ENCODE peak calls at places on chromosomes 2 and 18, in nine cellular contexts. V is astrocyte; H is fibroblast of lung; G is breast epithelium; S is psoas muscle; F is A549; O is transverse colon; Z is mammary epithelial cell; B is CD4-positive, CD25-positive, alpha-beta regulatory T cell. D is an unnamed sample. For H3K4me1, the result is how much of the 10 kb centered on the place peaks cover.

GRCh38 chr2:14881663-14882327 is 249.3 kb downstream of the LRATD1 start:
- DNase-seq in H (peak), Z (no peak), F (no peak), S (no peak), B (no peak), O (no peak), G (no peak), V (no peak), D (no peak)

GRCh38 chr18:38930881-38931753 is 1365.5 kb upstream of the CELF4 start:
- DNase-seq in O (no peak), F (no peak), Z (no peak), H (no peak), G (no peak), S (no peak), V (no peak), B (no peak), D (no peak)

GRCh38 chr18:79418236-79418635 is 22.5 kb downstream of the NFATC1 start:
- DNase-seq in F (no peak), B (no peak), G (no peak), S (peak), H (no peak), V (no peak), Z (no peak), O (no peak), D (no peak)

GRCh38 chr18:74278983-74279382 is 12.8 kb downstream of the CYB5A start:
- DNase-seq in F (no peak), V (no peak), G (no peak), H (no peak), B (no peak), Z (no peak), O (no peak), S (no peak), D (no peak)

GRCh38 chr18:44712025-44712424 is 31.3 kb downstream of the SETBP1 start:
- DNase-seq in G (no peak), Z (no peak), V (no peak), F (no peak), H (no peak), O (no peak), S (no peak), B (no peak), D (no peak)

GRCh38 chr2:228771719-228772254 is 499.3 kb downstream of the PID1 start:
- DNase-seq in G (no peak), B (no peak), O (no peak), S (no peak), V (no peak), F (no peak), Z (no peak), H (peak), D (no peak)

GRCh38 chr2:48619526-48619925 is 1.9 kb downstream of the GTF2A1L start:
- DNase-seq in S (no peak), B (no peak), G (no peak), F (no peak), H (no peak), O (no peak), V (no peak), Z (no peak), D (no peak)

GRCh38 chr18:76380791-76381405 is 114.1 kb downstream of the ZNF516 start:
- DNase-seq in S (no peak), H (no peak), F (peak), B (no peak), O (no peak), Z (no peak), V (no peak), G (peak), D (no peak)

GRCh38 chr18:49029628-49030027 is 78.9 kb upstream of the SMAD7 start:
- DNase-seq in H (no peak), G (no peak), B (no peak), O (no peak), Z (no peak), S (peak), F (no peak), V (no peak), D (no peak)

GRCh38 chr2:44551497-44551896 is 189.8 kb downstream of the CAMKMT start:
- DNase-seq in Z (no peak), O (no peak), F (no peak), H (no peak), G (no peak), V (no peak), B (no peak), S (no peak), D (no peak)

GRCh38 chr2:11040992-11041391 is 114.3 kb upstream of the SLC66A3 start:
- DNase-seq in S (no peak), B (no peak), F (no peak), H (no peak), O (no peak), V (no peak), Z (no peak), G (no peak), D (no peak)

GRCh38 chr2:189659734-189660133 is 1.5 kb upstream of the ASNSD1 start:
- DNase-seq in F (no peak), S (no peak), Z (no peak), G (no peak), O (no peak), V (no peak), B (no peak), H (no peak), D (no peak)

GRCh38 chr18:38301621-38302020 is 736.0 kb upstream of the CELF4 start:
- DNase-seq in H (no peak), O (no peak), G (no peak), B (no peak), Z (peak), S (no peak), V (no peak), F (no peak), D (no peak)

GRCh38 chr18:23609390-23610008 is 23.2 kb upstream of the NPC1 start:
- DNase-seq in V (no peak), F (no peak), G (no peak), S (no peak), O (no peak), H (no peak), Z (no peak), B (no peak), D (no peak)

GRCh38 chr18:8865934-8866333 is 160.6 kb downstream of the MTCL1 start:
- DNase-seq in O (no peak), B (no peak), Z (no peak), H (no peak), G (no peak), S (no peak), V (no peak), F (no peak), D (no peak)

GRCh38 chr2:233201271-233202013 is 50.0 kb upstream of the ATG16L1 start:
- DNase-seq in H (no peak), V (no peak), G (no peak), O (no peak), Z (no peak), S (no peak), B (no peak), F (no peak), D (no peak)

GRCh38 chr18:46211816-46212215 is 107.6 kb downstream of the HAUS1 start:
- DNase-seq in V (peak), H (peak), S (no peak), F (no peak), B (peak), O (no peak), G (no peak), Z (no peak), D (no peak)

GRCh38 chr2:4533806-4534205 is 830.4 kb downstream of the DCDC2C start:
- DNase-seq in B (no peak), Z (no peak), V (no peak), G (no peak), H (no peak), O (no peak), S (no peak), F (no peak), D (no peak)

GRCh38 chr2:231399853-231400667 is 4.5 kb downstream of the B3GNT7 start:
- DNase-seq in V (no peak), H (peak), Z (peak), F (peak), G (no peak), S (peak), O (no peak), B (no peak), D (peak)

GRCh38 chr2:81650048-81650971 is 1345.8 kb upstream of the LRRTM1 start:
- DNase-seq in S (no peak), O (no peak), G (no peak), F (no peak), H (peak), V (peak), Z (peak), B (no peak), D (no peak)

GRCh38 chr2:17558878-17559277 is 18.4 kb downstream of the VSNL1 start:
- DNase-seq in B (no peak), F (no peak), V (no peak), Z (no peak), S (no peak), H (no peak), O (no peak), G (no peak), D (no peak)

GRCh38 chr2:11175293-11175795 is 20.1 kb downstream of the SLC66A3 start:
- DNase-seq in H (peak), Z (peak), F (no peak), S (no peak), G (no peak), O (no peak), B (no peak), V (peak), D (no peak)

GRCh38 chr2:47554311-47554905 is 151.5 kb downstream of the MSH2 start:
- DNase-seq in B (no peak), S (no peak), Z (no peak), F (no peak), O (no peak), G (no peak), H (no peak), V (peak), D (no peak)

GRCh38 chr2:29001791-29002190 is 20.7 kb downstream of the TOGARAM2 start:
- DNase-seq in H (no peak), Z (no peak), F (no peak), S (peak), V (no peak), B (peak), G (no peak), O (no peak), D (no peak)

GRCh38 chr18:13321923-13322322 is 103.4 kb downstream of the LDLRAD4 start:
- DNase-seq in B (no peak), O (no peak), Z (no peak), H (peak), V (no peak), G (no peak), S (no peak), F (no peak), D (no peak)

GRCh38 chr2:120783371-120783791 is 47.7 kb downstream of the GLI2 start:
- DNase-seq in H (peak), F (no peak), G (no peak), Z (no peak), B (no peak), O (no peak), V (peak), S (no peak), D (no peak)

GRCh38 chr2:20049631-20050030 is 1.8 kb downstream of the LAPTM4A start:
- DNase-seq in B (peak), S (no peak), O (no peak), H (peak), V (peak), G (no peak), Z (no peak), F (no peak), D (no peak)

GRCh38 chr2:203280428-203281064 is 41.7 kb downstream of the CYP20A1 start:
- DNase-seq in Z (no peak), O (no peak), V (peak), B (no peak), F (no peak), S (no peak), H (peak), G (no peak), D (no peak)

GRCh38 chr2:159093496-159093895 is 125.1 kb downstream of the TANC1 start:
- DNase-seq in Z (no peak), V (no peak), O (peak), S (no peak), H (peak), B (no peak), G (no peak), F (no peak), D (no peak)

GRCh38 chr2:159090514-159091201 is 122.2 kb downstream of the TANC1 start:
- DNase-seq in S (no peak), F (peak), H (no peak), G (no peak), Z (peak), O (no peak), B (no peak), V (peak), D (no peak)

GRCh38 chr2:159089543-159089942 is 121.1 kb downstream of the TANC1 start:
- DNase-seq in F (no peak), H (no peak), V (no peak), B (no peak), G (no peak), Z (no peak), O (no peak), S (no peak), D (no peak)

GRCh38 chr2:159091981-159092380 is 123.5 kb downstream of the TANC1 start:
- DNase-seq in G (no peak), Z (no peak), F (no peak), B (peak), O (peak), S (no peak), H (no peak), V (no peak), D (no peak)

GRCh38 chr2:159091381-159091780 is 122.9 kb downstream of the TANC1 start:
- DNase-seq in H (peak), V (peak), F (no peak), B (no peak), S (no peak), Z (peak), G (no peak), O (no peak), D (no peak)
- H3K4me1 ChIP-seq in H (under half), V (under half), F (under half), B (under half), S (under half), Z (under half), G (under half), O (half or more), D (under half)

GRCh38 chr2:241108271-241109209 is 6.5 kb upstream of the MTERF4 start:
- DNase-seq in B (peak), V (no peak), F (no peak), H (no peak), G (no peak), S (no peak), Z (no peak), O (no peak), D (no peak)
- H3K4me1 ChIP-seq in B (half or more), V (under half), F (under half), H (under half), G (under half), S (under half), Z (under half), O (under half), D (under half)

DNA sequence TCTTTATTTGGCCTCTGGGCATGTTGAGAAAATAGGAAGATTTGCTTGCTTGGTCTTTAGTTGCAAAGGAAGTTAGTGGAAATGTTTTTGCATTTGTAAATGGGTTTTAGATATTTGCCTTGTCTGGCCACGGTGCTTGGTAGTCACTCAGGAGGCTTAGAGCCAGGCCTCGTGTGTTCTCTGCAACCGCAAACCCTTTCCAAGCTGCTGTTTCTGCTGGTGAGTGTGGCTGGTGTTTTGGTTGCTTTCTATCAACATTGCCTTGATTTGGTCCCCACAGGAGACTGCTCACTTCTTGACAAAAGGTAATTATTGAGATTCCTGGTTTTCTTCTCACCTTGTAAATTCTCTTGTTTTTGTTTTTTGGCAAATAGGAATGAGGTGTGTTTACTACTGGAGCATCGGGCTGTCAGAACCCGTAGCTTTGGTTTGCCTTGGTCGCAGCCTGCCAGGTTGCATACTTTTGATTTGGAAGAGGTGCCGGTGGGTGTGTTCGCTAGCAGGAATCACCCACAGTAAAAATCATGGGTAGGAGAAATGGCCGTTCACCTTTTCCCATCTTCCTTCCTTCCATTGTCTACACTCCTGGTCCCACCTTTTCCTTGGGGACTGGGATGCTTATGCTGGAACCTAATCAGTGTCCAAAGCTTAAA is 15.8 kb downstream of the ASAP2 start:
- DNase-seq in O (no peak), Z (peak), H (peak), G (no peak), F (no peak), V (no peak), S (no peak), B (no peak), D (no peak)
- H3K4me1 ChIP-seq in O (under half), Z (under half), H (under half), G (under half), F (under half), V (under half), S (under half), B (under half), D (under half)

GRCh38 chr2:227366861-227367800 is 12.0 kb downstream of the TM4SF20 start:
- DNase-seq in F (no peak), S (no peak), O (no peak), Z (peak), B (no peak), V (peak), H (peak), G (no peak), D (no peak)

GRCh38 chr2:227370791-227371312 is 8.3 kb downstream of the TM4SF20 start:
- DNase-seq in B (no peak), O (no peak), H (peak), V (peak), S (no peak), F (no peak), Z (peak), G (no peak), D (no peak)

GRCh38 chr2:227363756-227364155 is 15.3 kb downstream of the TM4SF20 start:
- DNase-seq in V (no peak), Z (no peak), B (peak), S (no peak), O (no peak), G (no peak), H (no peak), F (no peak), D (no peak)

GRCh38 chr2:227370087-227370486 is 9.0 kb downstream of the TM4SF20 start:
- DNase-seq in O (no peak), Z (no peak), V (no peak), G (no peak), S (no peak), B (no peak), H (no peak), F (no peak), D (no peak)

DNA sequence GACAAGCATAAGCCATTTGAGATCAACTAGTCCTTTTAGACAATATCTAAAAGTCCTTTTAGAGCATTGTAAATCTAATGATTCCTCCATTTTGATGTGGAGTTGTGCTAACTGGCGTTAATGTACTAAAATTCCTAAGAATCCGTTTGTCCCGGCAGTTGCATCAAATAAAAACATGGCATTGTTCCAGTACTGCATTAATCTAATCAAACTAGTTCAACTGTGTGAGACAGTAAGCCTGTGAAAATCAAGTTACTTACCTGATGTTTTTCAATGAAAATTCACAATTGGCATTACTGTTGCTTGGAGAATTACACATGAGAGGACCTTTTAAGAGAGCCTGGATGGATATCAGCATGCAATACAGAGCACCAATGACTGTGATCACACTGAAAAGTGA is 13.3 kb downstream of the TM4SF20 start:
- DNase-seq in G (no peak), O (no peak), F (no peak), B (no peak), Z (no peak), H (peak), V (no peak), S (no peak), D (no peak)
- H3K4me1 ChIP-seq in G (under half), O (under half), F (half or more), B (under half), Z (under half), H (under half), V (under half), S (under half), D (under half)

DNA sequence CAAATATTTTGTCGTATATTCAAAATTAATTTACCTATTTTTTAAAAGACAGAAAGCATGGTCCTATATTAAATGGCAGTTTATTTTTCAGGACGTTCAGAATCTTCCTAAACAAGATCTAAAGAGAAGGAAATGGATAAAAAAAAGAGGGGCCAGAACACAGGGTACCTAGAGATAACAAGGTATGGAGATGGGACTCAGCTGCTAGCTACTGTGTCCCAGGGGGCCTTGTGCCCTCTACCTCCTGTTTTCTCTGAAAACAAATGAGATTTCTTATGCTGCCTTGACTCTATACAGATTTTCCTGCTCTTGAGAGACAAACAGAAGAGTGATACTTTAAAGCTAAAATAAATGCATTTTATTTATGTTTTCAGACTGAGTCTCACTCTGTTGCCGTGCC is 9.3 kb downstream of the PRKD3 start:
- DNase-seq in F (no peak), G (no peak), S (no peak), O (no peak), H (no peak), Z (no peak), V (no peak), B (no peak), D (no peak)
- H3K4me1 ChIP-seq in F (under half), G (under half), S (half or more), O (half or more), H (under half), Z (under half), V (under half), B (under half), D (under half)

GRCh38 chr2:241324775-241325174 is 9.1 kb downstream of the SEPTIN2 start:
- DNase-seq in Z (no peak), B (no peak), H (no peak), V (no peak), O (no peak), G (no peak), S (no peak), F (no peak), D (no peak)
- H3K4me1 ChIP-seq in Z (under half), B (under half), H (under half), V (under half), O (under half), G (under half), S (under half), F (under half), D (half or more)

GRCh38 chr2:240559271-240559670 is 886 bp upstream of the DUSP28 start:
- DNase-seq in Z (no peak), H (no peak), S (no peak), G (peak), B (no peak), F (no peak), O (no peak), V (no peak), D (no peak)
- H3K4me1 ChIP-seq in Z (under half), H (under half), S (under half), G (under half), B (half or more), F (under half), O (half or more), V (under half), D (under half)

GRCh38 chr2:124265641-124266040 is 240.6 kb downstream of the CNTNAP5 start:
- DNase-seq in Z (no peak), B (no peak), V (no peak), S (no peak), H (no peak), F (no peak), G (no peak), O (no peak), D (no peak)
- H3K4me1 ChIP-seq in Z (under half), B (under half), V (under half), S (under half), H (under half), F (under half), G (under half), O (under half), D (under half)